ENCODE peak calls at places on chromosomes 7 and 10, in nine cellular contexts. One of them, this sample, is unnamed.

GRCh38 chr7:134186022-134186421 is 58.9 kb downstream of the LRGUK start:
- DNase-seq in hepatocyte: no peak
- DNase-seq in lung: no peak
- DNase-seq in BE2C: no peak
- DNase-seq in nephron progenitor cell: no peak
- DNase-seq in fibroblast of pulmonary artery: no peak
- DNase-seq in psoas muscle: no peak
- DNase-seq in GM13977: no peak
- DNase-seq in sigmoid colon: no peak
- DNase-seq in this sample: no peak

GRCh38 chr7:26792573-26792972 is 71.8 kb downstream of the SKAP2 start:
- DNase-seq in nephron progenitor cell: no peak
- DNase-seq in hepatocyte: no peak
- DNase-seq in GM13977: no peak
- DNase-seq in sigmoid colon: no peak
- DNase-seq in lung: no peak
- DNase-seq in psoas muscle: no peak
- DNase-seq in BE2C: no peak
- DNase-seq in fibroblast of pulmonary artery: no peak
- DNase-seq in this sample: no peak

GRCh38 chr7:156998988-156999610 is 11.4 kb downstream of the MNX1 start:
- DNase-seq in nephron progenitor cell: no peak
- DNase-seq in BE2C: no peak
- DNase-seq in sigmoid colon: no peak
- DNase-seq in psoas muscle: no peak
- DNase-seq in lung: no peak
- DNase-seq in hepatocyte: no peak
- DNase-seq in GM13977: peak
- DNase-seq in fibroblast of pulmonary artery: no peak
- DNase-seq in this sample: no peak

GRCh38 chr7:30690011-30690410 is 7.8 kb upstream of the CRHR2 start:
- DNase-seq in psoas muscle: no peak
- DNase-seq in BE2C: no peak
- DNase-seq in hepatocyte: no peak
- DNase-seq in fibroblast of pulmonary artery: no peak
- DNase-seq in lung: no peak
- DNase-seq in GM13977: no peak
- DNase-seq in sigmoid colon: no peak
- DNase-seq in nephron progenitor cell: no peak
- DNase-seq in this sample: no peak

GRCh38 chr10:30058111-30058510 is 1.3 kb downstream of the JCAD start:
- DNase-seq in hepatocyte: no peak
- DNase-seq in sigmoid colon: no peak
- DNase-seq in GM13977: no peak
- DNase-seq in fibroblast of pulmonary artery: no peak
- DNase-seq in lung: no peak
- DNase-seq in psoas muscle: no peak
- DNase-seq in BE2C: no peak
- DNase-seq in nephron progenitor cell: peak
- DNase-seq in this sample: no peak

GRCh38 chr10:120517196-120517595 is 60.2 kb downstream of the PLPP4 start:
- DNase-seq in hepatocyte: no peak
- DNase-seq in BE2C: no peak
- DNase-seq in lung: no peak
- DNase-seq in GM13977: no peak
- DNase-seq in sigmoid colon: no peak
- DNase-seq in psoas muscle: no peak
- DNase-seq in fibroblast of pulmonary artery: no peak
- DNase-seq in nephron progenitor cell: no peak
- DNase-seq in this sample: no peak

GRCh38 chr10:99660662-99661369 is 1.5 kb downstream of the ENTPD7 start:
- DNase-seq in psoas muscle: no peak
- DNase-seq in BE2C: no peak
- DNase-seq in nephron progenitor cell: no peak
- DNase-seq in lung: no peak
- DNase-seq in fibroblast of pulmonary artery: peak
- DNase-seq in sigmoid colon: no peak
- DNase-seq in GM13977: no peak
- DNase-seq in hepatocyte: no peak
- DNase-seq in this sample: no peak

GRCh38 chr10:59456199-59456598 is 93.8 kb upstream of the FAM13C start:
- DNase-seq in hepatocyte: no peak
- DNase-seq in BE2C: no peak
- DNase-seq in lung: no peak
- DNase-seq in psoas muscle: no peak
- DNase-seq in fibroblast of pulmonary artery: no peak
- DNase-seq in sigmoid colon: no peak
- DNase-seq in nephron progenitor cell: no peak
- DNase-seq in GM13977: no peak
- DNase-seq in this sample: no peak

GRCh38 chr7:135414850-135415439 is 95.0 kb downstream of the CNOT4 start:
- DNase-seq in sigmoid colon: no peak
- DNase-seq in hepatocyte: peak
- DNase-seq in psoas muscle: no peak
- DNase-seq in lung: no peak
- DNase-seq in fibroblast of pulmonary artery: peak
- DNase-seq in GM13977: no peak
- DNase-seq in BE2C: peak
- DNase-seq in nephron progenitor cell: peak
- DNase-seq in this sample: no peak

GRCh38 chr10:49161411-49161997 is 26.7 kb downstream of the TMEM273 start:
- DNase-seq in hepatocyte: peak
- DNase-seq in sigmoid colon: no peak
- DNase-seq in GM13977: no peak
- DNase-seq in BE2C: no peak
- DNase-seq in psoas muscle: no peak
- DNase-seq in fibroblast of pulmonary artery: peak
- DNase-seq in nephron progenitor cell: no peak
- DNase-seq in lung: no peak
- DNase-seq in this sample: peak

GRCh38 chr7:33773053-33773452 is 132.3 kb upstream of the BMPER start:
- DNase-seq in nephron progenitor cell: no peak
- DNase-seq in sigmoid colon: no peak
- DNase-seq in psoas muscle: no peak
- DNase-seq in GM13977: no peak
- DNase-seq in BE2C: no peak
- DNase-seq in fibroblast of pulmonary artery: peak
- DNase-seq in hepatocyte: no peak
- DNase-seq in lung: no peak
- DNase-seq in this sample: no peak

GRCh38 chr7:124989911-124990310 is 60.3 kb upstream of the POT1 start:
- DNase-seq in lung: no peak
- DNase-seq in sigmoid colon: no peak
- DNase-seq in nephron progenitor cell: no peak
- DNase-seq in psoas muscle: no peak
- DNase-seq in fibroblast of pulmonary artery: peak
- DNase-seq in hepatocyte: no peak
- DNase-seq in BE2C: no peak
- DNase-seq in GM13977: no peak
- DNase-seq in this sample: no peak

GRCh38 chr7:41824284-41824683 is 121.4 kb upstream of the INHBA start:
- DNase-seq in BE2C: no peak
- DNase-seq in psoas muscle: no peak
- DNase-seq in fibroblast of pulmonary artery: peak
- DNase-seq in GM13977: no peak
- DNase-seq in lung: no peak
- DNase-seq in nephron progenitor cell: no peak
- DNase-seq in hepatocyte: no peak
- DNase-seq in sigmoid colon: no peak
- DNase-seq in this sample: no peak

GRCh38 chr7:29196191-29196590 is 1.6 kb downstream of the CHN2 start:
- DNase-seq in psoas muscle: no peak
- DNase-seq in sigmoid colon: no peak
- DNase-seq in lung: no peak
- DNase-seq in GM13977: no peak
- DNase-seq in hepatocyte: no peak
- DNase-seq in BE2C: no peak
- DNase-seq in nephron progenitor cell: no peak
- DNase-seq in fibroblast of pulmonary artery: no peak
- DNase-seq in this sample: no peak

GRCh38 chr7:30159698-30160143 is 24.9 kb downstream of the MTURN start:
- DNase-seq in BE2C: peak
- DNase-seq in lung: no peak
- DNase-seq in hepatocyte: peak
- DNase-seq in fibroblast of pulmonary artery: peak
- DNase-seq in sigmoid colon: no peak
- DNase-seq in psoas muscle: no peak
- DNase-seq in nephron progenitor cell: peak
- DNase-seq in GM13977: no peak
- DNase-seq in this sample: no peak

GRCh38 chr7:101870361-101871062 is 53.1 kb downstream of the CUX1 start:
- DNase-seq in hepatocyte: peak
- DNase-seq in psoas muscle: no peak
- DNase-seq in fibroblast of pulmonary artery: no peak
- DNase-seq in sigmoid colon: no peak
- DNase-seq in GM13977: no peak
- DNase-seq in BE2C: no peak
- DNase-seq in lung: peak
- DNase-seq in nephron progenitor cell: no peak
- DNase-seq in this sample: no peak

GRCh38 chr7:66075590-66076458 is at the start of gene ASL:
- DNase-seq in sigmoid colon: peak
- DNase-seq in nephron progenitor cell: peak
- DNase-seq in fibroblast of pulmonary artery: peak
- DNase-seq in lung: peak
- DNase-seq in BE2C: peak
- DNase-seq in psoas muscle: peak
- DNase-seq in GM13977: peak
- DNase-seq in hepatocyte: peak
- DNase-seq in this sample: peak
- TF ChIP-seq CTCF in sigmoid colon: no peak
- TF ChIP-seq CTCF in nephron progenitor cell: no peak
- TF ChIP-seq CTCF in fibroblast of pulmonary artery: no peak
- TF ChIP-seq CTCF in lung: no peak
- TF ChIP-seq CTCF in BE2C: no peak
- TF ChIP-seq CTCF in psoas muscle: no peak
- TF ChIP-seq CTCF in GM13977: no peak
- TF ChIP-seq CTCF in hepatocyte: no peak
- TF ChIP-seq CTCF in this sample: peak

GRCh38 chr10:92714872-92715271 is 25.1 kb downstream of the HHEX start:
- DNase-seq in BE2C: no peak
- DNase-seq in lung: no peak
- DNase-seq in fibroblast of pulmonary artery: no peak
- DNase-seq in GM13977: no peak
- DNase-seq in hepatocyte: no peak
- DNase-seq in sigmoid colon: no peak
- DNase-seq in nephron progenitor cell: no peak
- DNase-seq in psoas muscle: no peak
- DNase-seq in this sample: no peak
- TF ChIP-seq CTCF in BE2C: no peak
- TF ChIP-seq CTCF in lung: no peak
- TF ChIP-seq CTCF in fibroblast of pulmonary artery: no peak
- TF ChIP-seq CTCF in GM13977: no peak
- TF ChIP-seq CTCF in hepatocyte: no peak
- TF ChIP-seq CTCF in sigmoid colon: no peak
- TF ChIP-seq CTCF in nephron progenitor cell: no peak
- TF ChIP-seq CTCF in psoas muscle: no peak
- TF ChIP-seq CTCF in this sample: no peak

GRCh38 chr10:4541292-4541691 is 284.7 kb upstream of the AKR1E2 start:
- DNase-seq in fibroblast of pulmonary artery: peak
- DNase-seq in lung: no peak
- DNase-seq in hepatocyte: peak
- DNase-seq in sigmoid colon: no peak
- DNase-seq in BE2C: no peak
- DNase-seq in GM13977: no peak
- DNase-seq in nephron progenitor cell: no peak
- DNase-seq in psoas muscle: no peak
- DNase-seq in this sample: peak
- TF ChIP-seq CTCF in fibroblast of pulmonary artery: peak
- TF ChIP-seq CTCF in lung: no peak
- TF ChIP-seq CTCF in hepatocyte: no peak
- TF ChIP-seq CTCF in sigmoid colon: no peak
- TF ChIP-seq CTCF in BE2C: no peak
- TF ChIP-seq CTCF in GM13977: no peak
- TF ChIP-seq CTCF in nephron progenitor cell: no peak
- TF ChIP-seq CTCF in psoas muscle: no peak
- TF ChIP-seq CTCF in this sample: peak

GRCh38 chr10:130027716-130028464 is 63.8 kb upstream of the EBF3 start:
- DNase-seq in lung: no peak
- DNase-seq in hepatocyte: peak
- DNase-seq in nephron progenitor cell: no peak
- DNase-seq in fibroblast of pulmonary artery: peak
- DNase-seq in sigmoid colon: no peak
- DNase-seq in psoas muscle: no peak
- DNase-seq in GM13977: no peak
- DNase-seq in BE2C: peak
- DNase-seq in this sample: peak

GRCh38 chr10:130028465-130028819 is 64.4 kb upstream of the EBF3 start:
- DNase-seq in lung: no peak
- DNase-seq in fibroblast of pulmonary artery: no peak
- DNase-seq in hepatocyte: no peak
- DNase-seq in BE2C: no peak
- DNase-seq in GM13977: no peak
- DNase-seq in nephron progenitor cell: no peak
- DNase-seq in psoas muscle: no peak
- DNase-seq in sigmoid colon: no peak
- DNase-seq in this sample: peak

GRCh38 chr10:130025811-130026510 is 61.9 kb upstream of the EBF3 start:
- DNase-seq in psoas muscle: no peak
- DNase-seq in sigmoid colon: no peak
- DNase-seq in hepatocyte: no peak
- DNase-seq in nephron progenitor cell: no peak
- DNase-seq in fibroblast of pulmonary artery: no peak
- DNase-seq in GM13977: no peak
- DNase-seq in lung: no peak
- DNase-seq in BE2C: no peak
- DNase-seq in this sample: peak

GRCh38 chr10:130025326-130025725 is 61.3 kb upstream of the EBF3 start:
- DNase-seq in nephron progenitor cell: no peak
- DNase-seq in psoas muscle: no peak
- DNase-seq in sigmoid colon: no peak
- DNase-seq in GM13977: no peak
- DNase-seq in hepatocyte: no peak
- DNase-seq in lung: no peak
- DNase-seq in fibroblast of pulmonary artery: no peak
- DNase-seq in BE2C: no peak
- DNase-seq in this sample: no peak

DNA sequence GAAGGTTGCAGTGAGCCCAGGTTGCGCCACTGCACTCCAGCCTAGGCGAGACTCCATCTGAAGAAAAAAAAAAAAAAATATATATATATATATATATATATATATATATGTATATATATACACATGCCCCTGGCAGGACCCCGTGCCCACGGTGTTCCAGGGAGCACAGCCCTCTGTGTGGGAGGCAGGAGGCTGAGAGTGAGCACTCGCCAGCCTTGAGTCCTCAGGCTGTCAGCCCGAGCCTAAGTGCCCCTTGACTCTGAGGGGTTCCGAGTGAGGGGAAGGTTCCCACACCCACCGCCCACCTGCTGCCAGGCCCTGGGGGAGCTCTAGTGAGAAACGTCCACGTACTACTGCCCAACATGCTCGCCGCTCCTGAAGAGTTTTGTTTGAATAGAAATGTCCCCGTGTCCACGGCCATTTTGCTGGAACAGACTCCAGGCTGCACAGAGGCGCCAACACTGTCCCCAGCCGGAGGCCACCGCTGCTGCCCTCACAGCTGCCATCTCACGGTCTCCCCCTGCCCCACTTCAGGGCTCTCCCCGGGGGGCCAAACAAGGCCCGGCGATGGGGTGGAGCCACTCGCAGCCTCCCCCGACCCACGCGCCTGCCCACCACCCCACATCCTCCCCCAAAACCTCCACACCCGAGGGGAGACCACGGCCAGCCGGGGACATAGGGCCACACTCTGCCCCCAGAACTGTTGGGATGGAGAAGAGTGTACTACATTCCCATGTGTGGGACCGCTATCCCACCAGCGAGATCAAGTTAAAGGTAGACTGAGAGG is 62.8 kb upstream of the EBF3 start:
- DNase-seq in psoas muscle: no peak
- DNase-seq in sigmoid colon: no peak
- DNase-seq in BE2C: no peak
- DNase-seq in lung: no peak
- DNase-seq in fibroblast of pulmonary artery: no peak
- DNase-seq in hepatocyte: no peak
- DNase-seq in GM13977: no peak
- DNase-seq in nephron progenitor cell: no peak
- DNase-seq in this sample: peak
- TF ChIP-seq CTCF in psoas muscle: no peak
- TF ChIP-seq CTCF in sigmoid colon: no peak
- TF ChIP-seq CTCF in BE2C: no peak
- TF ChIP-seq CTCF in lung: no peak
- TF ChIP-seq CTCF in fibroblast of pulmonary artery: no peak
- TF ChIP-seq CTCF in hepatocyte: no peak
- TF ChIP-seq CTCF in GM13977: no peak
- TF ChIP-seq CTCF in nephron progenitor cell: no peak
- TF ChIP-seq CTCF in this sample: no peak